ENCODE peak calls at places on chromosomes 1 and 21, in seven cellular contexts. U, K, N, T, P, R and D are unnamed samples.

GRCh38 chr1:62389531-62389930 is 47.3 kb upstream of the USP1 start:
- DNase-seq in U (no peak), K (no peak), N (no peak), T (no peak), P (no peak), R (no peak), D (no peak)

GRCh38 chr1:64242895-64243756 is 39.7 kb downstream of the UBE2U start:
- DNase-seq in U (no peak), K (no peak), N (no peak), T (no peak), P (no peak), R (no peak), D (no peak)

GRCh38 chr1:1024421-1025415 is 4.8 kb downstream of the AGRN start:
- DNase-seq in U (no peak), K (peak), N (no peak), T (no peak), P (peak), R (no peak), D (no peak)

GRCh38 chr1:186834405-186834958 is 5.7 kb downstream of the PLA2G4A start:
- DNase-seq in U (no peak), K (no peak), N (no peak), T (no peak), P (no peak), R (no peak), D (no peak)

GRCh38 chr1:225523214-225523613 is 95.4 kb upstream of the LBR start:
- DNase-seq in U (no peak), K (no peak), N (no peak), T (no peak), P (no peak), R (no peak), D (no peak)

GRCh38 chr1:224302947-224303346 is 27.0 kb downstream of the NVL start:
- DNase-seq in U (no peak), K (no peak), N (no peak), T (no peak), P (no peak), R (no peak), D (no peak)

GRCh38 chr1:161727343-161727924 is 6.1 kb downstream of the FCRLB start:
- DNase-seq in U (peak), K (no peak), N (no peak), T (no peak), P (no peak), R (peak), D (peak)

GRCh38 chr1:54884135-54884586 is 2.8 kb downstream of the DHCR24 start:
- DNase-seq in U (peak), K (no peak), N (no peak), T (no peak), P (no peak), R (no peak), D (no peak)

GRCh38 chr1:37537378-37537777 is 16.7 kb downstream of the SNIP1 start:
- DNase-seq in U (peak), K (no peak), N (no peak), T (no peak), P (no peak), R (no peak), D (no peak)

GRCh38 chr1:217135569-217135915 is 412.3 kb upstream of the ESRRG start:
- DNase-seq in U (no peak), K (no peak), N (no peak), T (no peak), P (peak), R (no peak), D (no peak)

GRCh38 chr1:225260319-225260718 is 167.5 kb downstream of the LBR start:
- DNase-seq in U (no peak), K (no peak), N (no peak), T (no peak), P (no peak), R (no peak), D (no peak)

GRCh38 chr1:68969430-68969829 is 472.5 kb upstream of the DEPDC1 start:
- DNase-seq in U (no peak), K (no peak), N (no peak), T (no peak), P (peak), R (no peak), D (no peak)

GRCh38 chr1:167713330-167714081 is 8.3 kb upstream of the MPZL1 start:
- DNase-seq in U (no peak), K (no peak), N (no peak), T (no peak), P (peak), R (no peak), D (peak)

GRCh38 chr1:67888707-67889106 is 55.4 kb upstream of the GNG12 start:
- DNase-seq in U (no peak), K (no peak), N (no peak), T (no peak), P (no peak), R (no peak), D (no peak)

GRCh38 chr1:172638885-172639831 is 19.7 kb upstream of the FASLG start:
- DNase-seq in U (peak), K (no peak), N (no peak), T (no peak), P (no peak), R (peak), D (no peak)

GRCh38 chr1:183567584-183567983 is 22.7 kb downstream of the NCF2 start:
- DNase-seq in U (no peak), K (no peak), N (no peak), T (no peak), P (peak), R (peak), D (peak)

GRCh38 chr1:203179328-203180009 is 3.8 kb upstream of the MYBPH start:
- DNase-seq in U (no peak), K (no peak), N (no peak), T (no peak), P (no peak), R (no peak), D (no peak)
- TF ChIP-seq CTCF in U (no peak), K (no peak), N (no peak), T (no peak), P (no peak), R (no peak), D (no peak)

GRCh38 chr1:114344656-114345055 is 166.3 kb downstream of the TRIM33 start:
- DNase-seq in U (no peak), K (no peak), N (no peak), T (no peak), P (no peak), R (no peak), D (no peak)
- TF ChIP-seq CTCF in U (no peak), K (no peak), N (no peak), T (no peak), P (no peak), R (no peak), D (no peak)

DNA sequence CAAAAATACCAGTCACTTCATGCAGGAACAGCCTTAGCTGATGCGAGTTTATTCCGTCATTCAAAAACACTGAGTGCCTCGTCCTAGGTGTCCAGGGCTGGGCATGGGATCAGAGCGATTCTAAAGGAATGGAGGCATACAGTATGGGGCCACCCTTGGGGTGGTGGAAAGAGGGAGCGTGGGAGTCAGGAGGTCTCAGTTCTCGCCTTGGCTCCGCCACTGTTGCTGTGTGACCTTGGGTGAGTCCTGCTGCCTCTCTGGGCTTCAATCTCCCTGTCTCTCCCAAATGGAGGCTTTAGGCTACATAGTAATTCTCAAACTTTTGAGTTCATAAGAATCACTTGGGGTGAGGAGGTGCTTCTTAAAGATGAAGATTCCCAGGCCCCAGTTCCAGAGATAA is 44.0 kb downstream of the OPRD1 start:
- DNase-seq in U (no peak), K (no peak), N (no peak), T (no peak), P (no peak), R (no peak), D (no peak)
- TF ChIP-seq CTCF in U (no peak), K (no peak), N (no peak), T (no peak), P (no peak), R (no peak), D (no peak)

DNA sequence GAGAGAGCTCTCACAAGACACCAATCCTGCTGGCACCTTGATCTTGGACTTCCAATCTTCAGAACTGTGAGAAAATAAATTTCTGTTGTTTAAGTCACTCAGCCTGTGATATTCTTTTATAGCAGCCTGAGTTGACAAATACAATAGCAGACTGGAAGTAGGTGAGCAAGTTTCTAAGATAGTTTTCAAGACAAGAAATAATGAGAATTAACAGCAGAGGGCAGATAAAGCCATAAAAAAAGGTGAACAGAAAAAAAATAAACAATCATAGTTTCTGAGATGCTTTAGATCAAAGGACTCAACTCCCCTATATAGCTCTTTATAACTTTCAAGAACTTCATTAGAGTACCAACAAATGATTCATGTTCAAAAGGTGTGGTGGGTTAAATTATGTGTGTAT is 119.8 kb downstream of the PLPPR5 start:
- DNase-seq in U (no peak), K (no peak), N (no peak), T (no peak), P (no peak), R (no peak), D (no peak)
- TF ChIP-seq CTCF in U (no peak), K (no peak), N (no peak), T (no peak), P (no peak), R (no peak), D (no peak)

DNA sequence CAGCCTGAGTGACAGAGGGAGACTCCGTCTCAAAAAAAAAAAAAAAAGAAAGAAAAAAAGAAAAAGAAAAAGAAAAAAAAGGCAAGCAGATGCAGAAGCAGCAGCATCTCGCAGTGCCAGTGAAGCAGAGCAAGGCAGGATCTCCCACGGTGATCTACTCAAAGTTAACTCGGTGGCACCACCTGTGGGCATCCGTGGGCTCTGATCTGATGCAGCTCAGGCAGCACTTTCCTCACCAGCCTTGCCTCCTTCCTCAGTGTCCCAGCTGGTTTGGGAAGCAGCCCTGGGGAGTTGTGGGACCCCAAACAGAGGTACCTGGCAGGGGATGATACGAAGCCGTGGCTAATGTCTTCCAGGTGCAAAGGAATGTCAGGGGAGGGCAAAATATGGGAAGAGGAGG is 104.3 kb upstream of the KRTAP19-8 start:
- DNase-seq in U (no peak), K (no peak), N (no peak), T (no peak), P (no peak), R (no peak), D (no peak)
- TF ChIP-seq CTCF in U (no peak), K (no peak), N (no peak), T (no peak), P (no peak), R (no peak), D (no peak)

DNA sequence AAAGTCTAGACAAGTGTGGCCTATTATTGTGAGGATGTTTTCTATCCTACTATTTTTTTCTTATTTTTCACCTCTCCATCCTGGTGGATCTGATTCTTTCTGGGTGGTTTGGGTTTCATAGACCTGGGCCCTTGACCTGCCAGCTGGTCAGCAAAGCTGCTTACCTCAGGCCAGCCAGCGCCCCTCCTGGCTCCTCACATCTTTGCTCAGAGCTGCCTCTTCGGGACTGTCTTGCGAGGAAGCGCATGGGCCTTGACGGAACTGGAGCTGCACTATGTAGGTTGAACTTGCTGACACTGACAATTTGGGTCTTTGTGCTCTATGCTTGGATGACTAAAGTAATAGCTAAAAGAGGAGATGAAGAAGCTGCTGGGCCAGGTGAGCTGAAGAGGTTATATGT is 138.5 kb upstream of the SYT6 start:
- DNase-seq in U (no peak), K (no peak), N (no peak), T (no peak), P (no peak), R (no peak), D (no peak)
- TF ChIP-seq CTCF in U (no peak), K (no peak), N (no peak), T (no peak), P (no peak), R (no peak), D (no peak)

GRCh38 chr1:26500488-26501175 is 28.4 kb downstream of the HMGN2 start:
- DNase-seq in U (peak), K (peak), N (peak), T (peak), P (peak), R (peak), D (peak)
- TF ChIP-seq CTCF in U (no peak), K (peak), N (no peak), T (no peak), P (peak), R (no peak), D (no peak)